ENCODE peak calls at places on chromosome 21, in four cellular contexts. Y is neural progenitor cell, Z is fibroblast of lung, P is K562. B is an unnamed sample.

GRCh38 chr21:27649323-27649722 is 682.4 kb upstream of the ADAMTS5 start:
- DNase-seq in Y (no peak), Z (peak), P (no peak), B (no peak)

GRCh38 chr21:24868117-24868516 is 739.2 kb downstream of the MRPL39 start:
- DNase-seq in Y (no peak), Z (no peak), P (no peak), B (no peak)

GRCh38 chr21:43323244-43324005 is 103.5 kb downstream of the SIK1 start:
- DNase-seq in Y (no peak), Z (no peak), P (no peak), B (no peak)

GRCh38 chr21:18646114-18646513 is 242.5 kb upstream of the TMPRSS15 start:
- DNase-seq in Y (no peak), Z (no peak), P (no peak), B (no peak)

GRCh38 chr21:26100573-26100972 is 70.0 kb downstream of the APP start:
- DNase-seq in Y (peak), Z (no peak), P (no peak), B (peak)

GRCh38 chr21:35520869-35521268 is 471.8 kb upstream of the RUNX1 start:
- DNase-seq in Y (no peak), Z (no peak), P (no peak), B (no peak)

GRCh38 chr21:42538479-42539275 is 25.0 kb downstream of the SLC37A1 start:
- DNase-seq in Y (no peak), Z (no peak), P (no peak), B (peak)

GRCh38 chr21:42991992-42992740 is 17.8 kb downstream of the PKNOX1 start:
- DNase-seq in Y (no peak), Z (peak), P (peak), B (peak)

GRCh38 chr21:34336756-34337391 is 26.9 kb upstream of the KCNE2 start:
- DNase-seq in Y (no peak), Z (peak), P (no peak), B (no peak)

GRCh38 chr21:44448651-44449131 is 6.6 kb upstream of the LRRC3 start:
- DNase-seq in Y (no peak), Z (no peak), P (no peak), B (no peak)

GRCh38 chr21:28547795-28548194 is 444.9 kb downstream of the LTN1 start:
- DNase-seq in Y (no peak), Z (peak), P (no peak), B (no peak)

GRCh38 chr21:15625363-15625762 is 104.4 kb upstream of the USP25 start:
- DNase-seq in Y (no peak), Z (no peak), P (no peak), B (no peak)

GRCh38 chr21:35648512-35648911 is 411.8 kb downstream of the SETD4 start:
- DNase-seq in Y (no peak), Z (no peak), P (no peak), B (no peak)

GRCh38 chr21:45573452-45574035 is 31.3 kb upstream of the SLC19A1 start:
- DNase-seq in Y (no peak), Z (no peak), P (no peak), B (no peak)
- TF ChIP-seq EZH2 in Y (no peak), Z (no peak), P (no peak), B (no peak)

GRCh38 chr21:31873696-31874599 is 1.1 kb downstream of the HUNK start:
- DNase-seq in Y (peak), Z (peak), P (peak), B (peak)
- TF ChIP-seq EZH2 in Y (no peak), Z (no peak), P (no peak), B (no peak)

DNA sequence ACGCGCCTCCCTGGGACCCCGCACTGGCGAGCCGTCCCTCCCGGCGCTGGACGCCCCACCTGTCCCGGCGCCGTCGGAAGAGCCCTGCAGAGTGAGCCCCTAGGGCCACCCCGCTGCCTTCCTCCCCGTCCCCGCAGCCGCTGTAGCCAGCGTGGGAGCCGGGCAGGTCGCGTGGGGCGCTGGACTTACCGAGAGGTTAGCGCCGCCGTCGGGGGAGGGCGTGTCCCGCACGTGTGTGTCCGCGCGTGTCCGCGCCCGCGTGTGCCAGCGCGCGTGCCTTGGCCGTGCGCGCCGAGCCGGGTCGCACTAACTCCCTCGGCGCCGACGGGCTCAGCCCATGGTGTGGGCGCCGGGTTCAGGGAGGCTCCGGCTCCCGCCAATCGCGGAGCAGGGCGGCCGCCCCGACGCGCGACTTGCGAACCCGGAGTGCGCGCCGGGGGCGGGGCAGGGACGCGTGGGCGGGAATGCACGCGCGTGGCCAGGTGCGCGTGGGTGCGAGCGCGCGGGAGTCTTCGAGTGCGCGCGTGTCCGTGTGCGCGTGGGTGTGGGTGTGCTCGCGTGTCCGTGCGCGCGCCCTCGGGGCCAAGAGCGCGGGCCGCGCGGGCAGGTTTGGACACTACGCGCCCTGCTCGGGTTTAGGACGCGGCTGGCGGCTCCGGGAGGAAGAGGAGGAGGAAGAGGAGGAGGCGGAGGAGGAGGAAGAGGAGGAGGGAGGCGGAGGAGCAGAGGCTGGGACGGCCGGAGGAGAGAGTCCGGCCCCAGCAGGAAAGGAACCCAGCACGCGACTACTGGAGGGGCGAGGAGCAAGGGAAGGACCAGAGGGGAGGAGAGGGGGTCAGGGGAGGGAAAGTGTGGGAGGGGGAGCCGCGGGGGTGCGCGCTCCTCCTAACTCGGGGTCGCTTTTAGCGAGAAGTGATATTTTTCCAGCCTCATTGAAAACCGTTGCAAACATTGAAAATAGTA is 145.1 kb upstream of the ETS2 start:
- DNase-seq in Y (peak), Z (peak), P (no peak), B (peak)
- TF ChIP-seq EZH2 in Y (peak), Z (peak), P (no peak), B (peak)

GRCh38 chr21:41427556-41427955 is 1.5 kb downstream of the MX1 start:
- DNase-seq in Y (no peak), Z (no peak), P (no peak), B (no peak)

GRCh38 chr21:41425588-41425953 is 468 bp upstream of the MX1 start:
- DNase-seq in Y (no peak), Z (no peak), P (no peak), B (no peak)

GRCh38 chr21:41425954-41426655 is at the start of gene MX1:
- DNase-seq in Y (peak), Z (peak), P (no peak), B (no peak)

GRCh38 chr21:41428311-41428710 is 2.3 kb downstream of the MX1 start:
- DNase-seq in Y (no peak), Z (no peak), P (no peak), B (no peak)

DNA sequence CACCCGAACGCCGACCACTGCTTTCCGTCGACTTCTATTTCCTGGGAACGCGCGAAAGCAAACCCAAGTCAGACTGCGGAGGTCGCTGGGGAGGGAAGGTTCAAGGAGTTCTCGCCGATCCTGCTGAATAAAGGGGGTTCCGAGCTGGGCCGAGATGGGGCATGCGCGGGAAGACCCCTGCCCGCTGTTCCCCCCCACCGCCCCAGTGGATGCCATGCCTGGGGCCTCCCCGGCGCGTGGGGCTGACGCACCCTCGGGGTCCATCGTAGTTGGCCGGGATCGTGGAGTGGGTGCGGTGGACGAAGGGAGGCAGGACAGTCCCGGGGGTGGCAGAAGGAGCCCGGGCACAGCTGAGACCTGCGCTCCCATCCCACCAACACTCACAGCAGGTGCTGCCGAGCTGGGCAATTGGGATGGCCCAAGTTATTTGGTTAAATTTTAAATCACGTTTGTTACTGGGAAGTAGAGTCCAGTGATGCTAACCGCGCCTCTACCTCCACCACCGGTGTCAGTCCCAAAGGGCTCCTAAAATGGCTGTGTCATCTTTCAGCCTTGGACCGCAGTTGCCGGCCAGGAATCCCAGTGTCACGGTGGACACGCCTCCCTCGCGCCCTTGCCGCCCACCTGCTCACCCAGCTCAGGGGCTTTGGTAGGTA is 745 bp downstream of the MX1 start:
- DNase-seq in Y (no peak), Z (no peak), P (no peak), B (no peak)
- TF ChIP-seq EZH2 in Y (no peak), Z (no peak), P (no peak), B (no peak)